ENCODE peak calls at places on chromosome 21, in seven cellular contexts. One of them, this sample, is unnamed.

GRCh38 chr21:37367758-37368535 is 1.4 kb downstream of the DYRK1A start:
- DNase-seq in gastrocnemius medialis: peak; percentile 45
- DNase-seq in right lobe of liver: peak; percentile 73
- DNase-seq in CD4-positive, CD25-positive, alpha-beta regulatory T cell: peak; percentile 16
- DNase-seq in adipocyte: peak; percentile 69
- DNase-seq in naive thymus-derived CD4-positive, alpha-beta T cell: peak; percentile 59
- DNase-seq in right cardiac atrium: peak; percentile 83
- DNase-seq in this sample: peak; percentile 60

GRCh38 chr21:18832081-18832670 is 428.6 kb upstream of the TMPRSS15 start:
- DNase-seq in CD4-positive, CD25-positive, alpha-beta regulatory T cell: no peak
- DNase-seq in right cardiac atrium: no peak
- DNase-seq in right lobe of liver: no peak
- DNase-seq in naive thymus-derived CD4-positive, alpha-beta T cell: no peak
- DNase-seq in adipocyte: no peak
- DNase-seq in gastrocnemius medialis: no peak
- DNase-seq in this sample: no peak

GRCh38 chr21:17105972-17106371 is 406.9 kb upstream of the CXADR start:
- DNase-seq in naive thymus-derived CD4-positive, alpha-beta T cell: no peak
- DNase-seq in gastrocnemius medialis: no peak
- DNase-seq in adipocyte: peak; percentile 38
- DNase-seq in right cardiac atrium: no peak
- DNase-seq in CD4-positive, CD25-positive, alpha-beta regulatory T cell: no peak
- DNase-seq in right lobe of liver: no peak
- DNase-seq in this sample: no peak

GRCh38 chr21:32807717-32808380 is 36.3 kb upstream of the PAXBP1 start:
- DNase-seq in right cardiac atrium: no peak
- DNase-seq in right lobe of liver: no peak
- DNase-seq in CD4-positive, CD25-positive, alpha-beta regulatory T cell: no peak
- DNase-seq in naive thymus-derived CD4-positive, alpha-beta T cell: no peak
- DNase-seq in gastrocnemius medialis: no peak
- DNase-seq in adipocyte: peak; percentile 41
- DNase-seq in this sample: no peak

GRCh38 chr21:17688912-17689874 is 76.5 kb upstream of the BTG3 start:
- DNase-seq in CD4-positive, CD25-positive, alpha-beta regulatory T cell: peak; percentile 25
- DNase-seq in adipocyte: peak; percentile 69
- DNase-seq in right cardiac atrium: peak; percentile 64
- DNase-seq in naive thymus-derived CD4-positive, alpha-beta T cell: peak; percentile 37
- DNase-seq in right lobe of liver: no peak
- DNase-seq in gastrocnemius medialis: no peak
- DNase-seq in this sample: peak; percentile 44

GRCh38 chr21:32256226-32256625 is 22.6 kb downstream of the MIS18A start:
- DNase-seq in adipocyte: no peak
- DNase-seq in naive thymus-derived CD4-positive, alpha-beta T cell: no peak
- DNase-seq in CD4-positive, CD25-positive, alpha-beta regulatory T cell: no peak
- DNase-seq in right lobe of liver: no peak
- DNase-seq in gastrocnemius medialis: no peak
- DNase-seq in right cardiac atrium: no peak
- DNase-seq in this sample: no peak

GRCh38 chr21:14487490-14488432 is 58.4 kb downstream of the SAMSN1 start:
- DNase-seq in CD4-positive, CD25-positive, alpha-beta regulatory T cell: no peak
- DNase-seq in adipocyte: no peak
- DNase-seq in gastrocnemius medialis: no peak
- DNase-seq in right lobe of liver: no peak
- DNase-seq in right cardiac atrium: no peak
- DNase-seq in naive thymus-derived CD4-positive, alpha-beta T cell: no peak
- DNase-seq in this sample: no peak

GRCh38 chr21:39153373-39153772 is 29.9 kb downstream of the PSMG1 start:
- DNase-seq in right cardiac atrium: no peak
- DNase-seq in right lobe of liver: no peak
- DNase-seq in gastrocnemius medialis: peak; percentile 34
- DNase-seq in naive thymus-derived CD4-positive, alpha-beta T cell: no peak
- DNase-seq in adipocyte: peak; percentile 13
- DNase-seq in CD4-positive, CD25-positive, alpha-beta regulatory T cell: no peak
- DNase-seq in this sample: no peak

GRCh38 chr21:44771896-44772525 is 29.6 kb downstream of the UBE2G2 start:
- DNase-seq in gastrocnemius medialis: no peak
- DNase-seq in right cardiac atrium: no peak
- DNase-seq in CD4-positive, CD25-positive, alpha-beta regulatory T cell: no peak
- DNase-seq in naive thymus-derived CD4-positive, alpha-beta T cell: peak; percentile 9
- DNase-seq in adipocyte: no peak
- DNase-seq in right lobe of liver: no peak
- DNase-seq in this sample: no peak

GRCh38 chr21:34126269-34126668 is 52.9 kb downstream of the MRPS6 start:
- DNase-seq in CD4-positive, CD25-positive, alpha-beta regulatory T cell: no peak
- DNase-seq in adipocyte: no peak
- DNase-seq in gastrocnemius medialis: no peak
- DNase-seq in right lobe of liver: no peak
- DNase-seq in right cardiac atrium: no peak
- DNase-seq in naive thymus-derived CD4-positive, alpha-beta T cell: no peak
- DNase-seq in this sample: no peak

GRCh38 chr21:44326272-44326647 is 12.9 kb downstream of the CFAP410 start:
- DNase-seq in adipocyte: no peak
- DNase-seq in right cardiac atrium: peak; percentile 65
- DNase-seq in CD4-positive, CD25-positive, alpha-beta regulatory T cell: no peak
- DNase-seq in naive thymus-derived CD4-positive, alpha-beta T cell: no peak
- DNase-seq in right lobe of liver: no peak
- DNase-seq in gastrocnemius medialis: no peak
- DNase-seq in this sample: no peak

GRCh38 chr21:30638686-30639085 is 3.7 kb downstream of the KRTAP20-2 start:
- DNase-seq in naive thymus-derived CD4-positive, alpha-beta T cell: no peak
- DNase-seq in right lobe of liver: no peak
- DNase-seq in adipocyte: no peak
- DNase-seq in right cardiac atrium: no peak
- DNase-seq in gastrocnemius medialis: no peak
- DNase-seq in CD4-positive, CD25-positive, alpha-beta regulatory T cell: no peak
- DNase-seq in this sample: no peak

GRCh38 chr21:38979271-38980196 is 173.8 kb downstream of the ETS2 start:
- DNase-seq in naive thymus-derived CD4-positive, alpha-beta T cell: no peak
- DNase-seq in adipocyte: no peak
- DNase-seq in gastrocnemius medialis: no peak
- DNase-seq in right lobe of liver: no peak
- DNase-seq in right cardiac atrium: no peak
- DNase-seq in CD4-positive, CD25-positive, alpha-beta regulatory T cell: no peak
- DNase-seq in this sample: no peak

GRCh38 chr21:31293986-31294385 is 50.1 kb downstream of the TIAM1 start:
- DNase-seq in adipocyte: peak; percentile 82
- DNase-seq in right cardiac atrium: no peak
- DNase-seq in gastrocnemius medialis: no peak
- DNase-seq in CD4-positive, CD25-positive, alpha-beta regulatory T cell: no peak
- DNase-seq in naive thymus-derived CD4-positive, alpha-beta T cell: peak; percentile 66
- DNase-seq in right lobe of liver: no peak
- DNase-seq in this sample: no peak

GRCh38 chr21:29717659-29718058 is 222.1 kb downstream of the GRIK1 start:
- DNase-seq in CD4-positive, CD25-positive, alpha-beta regulatory T cell: no peak
- DNase-seq in naive thymus-derived CD4-positive, alpha-beta T cell: no peak
- DNase-seq in gastrocnemius medialis: no peak
- DNase-seq in adipocyte: no peak
- DNase-seq in right cardiac atrium: no peak
- DNase-seq in right lobe of liver: no peak
- DNase-seq in this sample: no peak

GRCh38 chr21:42641311-42642218 is 11.9 kb upstream of the PDE9A start:
- DNase-seq in gastrocnemius medialis: no peak
- DNase-seq in CD4-positive, CD25-positive, alpha-beta regulatory T cell: no peak
- DNase-seq in right lobe of liver: peak; percentile 18
- DNase-seq in right cardiac atrium: no peak
- DNase-seq in adipocyte: peak; percentile 39
- DNase-seq in naive thymus-derived CD4-positive, alpha-beta T cell: no peak
- DNase-seq in this sample: no peak

GRCh38 chr21:43188712-43189151 is 19.9 kb downstream of the CRYAA start:
- DNase-seq in gastrocnemius medialis: peak; percentile 12
- DNase-seq in right lobe of liver: no peak
- DNase-seq in right cardiac atrium: peak; percentile 61
- DNase-seq in CD4-positive, CD25-positive, alpha-beta regulatory T cell: no peak
- DNase-seq in adipocyte: no peak
- DNase-seq in naive thymus-derived CD4-positive, alpha-beta T cell: no peak
- DNase-seq in this sample: no peak

GRCh38 chr21:31505975-31506374 is 153.5 kb upstream of the SOD1 start:
- DNase-seq in CD4-positive, CD25-positive, alpha-beta regulatory T cell: no peak
- DNase-seq in naive thymus-derived CD4-positive, alpha-beta T cell: no peak
- DNase-seq in adipocyte: no peak
- DNase-seq in right lobe of liver: no peak
- DNase-seq in right cardiac atrium: no peak
- DNase-seq in gastrocnemius medialis: no peak
- DNase-seq in this sample: no peak

GRCh38 chr21:44846485-44847260 is 26.8 kb downstream of the PTTG1IP start:
- DNase-seq in gastrocnemius medialis: peak; percentile 58
- DNase-seq in adipocyte: peak; percentile 19
- DNase-seq in right lobe of liver: no peak
- DNase-seq in right cardiac atrium: no peak
- DNase-seq in naive thymus-derived CD4-positive, alpha-beta T cell: no peak
- DNase-seq in CD4-positive, CD25-positive, alpha-beta regulatory T cell: no peak
- DNase-seq in this sample: no peak

GRCh38 chr21:39483917-39484316 is 32.1 kb downstream of the SH3BGR start:
- DNase-seq in right cardiac atrium: no peak
- DNase-seq in adipocyte: peak; percentile 74
- DNase-seq in CD4-positive, CD25-positive, alpha-beta regulatory T cell: no peak
- DNase-seq in right lobe of liver: no peak
- DNase-seq in gastrocnemius medialis: no peak
- DNase-seq in naive thymus-derived CD4-positive, alpha-beta T cell: no peak
- DNase-seq in this sample: no peak

GRCh38 chr21:41507521-41508414 is at the start of gene TMPRSS2:
- DNase-seq in adipocyte: no peak
- DNase-seq in right lobe of liver: peak; percentile 93
- DNase-seq in right cardiac atrium: no peak
- DNase-seq in naive thymus-derived CD4-positive, alpha-beta T cell: no peak
- DNase-seq in CD4-positive, CD25-positive, alpha-beta regulatory T cell: no peak
- DNase-seq in gastrocnemius medialis: no peak
- DNase-seq in this sample: no peak

GRCh38 chr21:32726742-32727477 is 903 bp downstream of the SYNJ1 start:
- DNase-seq in naive thymus-derived CD4-positive, alpha-beta T cell: peak; percentile 54
- DNase-seq in right cardiac atrium: no peak
- DNase-seq in right lobe of liver: no peak
- DNase-seq in adipocyte: peak; percentile 59
- DNase-seq in gastrocnemius medialis: peak; percentile 15
- DNase-seq in CD4-positive, CD25-positive, alpha-beta regulatory T cell: no peak
- DNase-seq in this sample: peak; percentile 41

GRCh38 chr21:15552914-15553491 is 176.8 kb upstream of the USP25 start:
- DNase-seq in naive thymus-derived CD4-positive, alpha-beta T cell: no peak
- DNase-seq in right lobe of liver: no peak
- DNase-seq in adipocyte: peak; percentile 53
- DNase-seq in right cardiac atrium: no peak
- DNase-seq in CD4-positive, CD25-positive, alpha-beta regulatory T cell: no peak
- DNase-seq in gastrocnemius medialis: no peak
- DNase-seq in this sample: no peak

GRCh38 chr21:42614811-42615342 is 38.5 kb upstream of the PDE9A start:
- DNase-seq in gastrocnemius medialis: no peak
- DNase-seq in right lobe of liver: peak; percentile 76
- DNase-seq in right cardiac atrium: peak; percentile 35
- DNase-seq in adipocyte: no peak
- DNase-seq in naive thymus-derived CD4-positive, alpha-beta T cell: peak; percentile 56
- DNase-seq in CD4-positive, CD25-positive, alpha-beta regulatory T cell: no peak
- DNase-seq in this sample: no peak

GRCh38 chr21:42781150-42781980 is 98.0 kb downstream of the WDR4 start:
- DNase-seq in CD4-positive, CD25-positive, alpha-beta regulatory T cell: no peak
- DNase-seq in right cardiac atrium: no peak
- DNase-seq in right lobe of liver: peak; percentile 54
- DNase-seq in gastrocnemius medialis: no peak
- DNase-seq in adipocyte: peak; percentile 24
- DNase-seq in naive thymus-derived CD4-positive, alpha-beta T cell: no peak
- DNase-seq in this sample: no peak

GRCh38 chr21:26115899-26116298 is 54.7 kb downstream of the APP start:
- DNase-seq in right cardiac atrium: no peak
- DNase-seq in CD4-positive, CD25-positive, alpha-beta regulatory T cell: no peak
- DNase-seq in adipocyte: peak; percentile 57
- DNase-seq in right lobe of liver: no peak
- DNase-seq in gastrocnemius medialis: no peak
- DNase-seq in naive thymus-derived CD4-positive, alpha-beta T cell: no peak
- DNase-seq in this sample: no peak

GRCh38 chr21:38438476-38438893 is 59.8 kb downstream of the ERG start:
- DNase-seq in right cardiac atrium: peak; percentile 88
- DNase-seq in naive thymus-derived CD4-positive, alpha-beta T cell: no peak
- DNase-seq in adipocyte: no peak
- DNase-seq in CD4-positive, CD25-positive, alpha-beta regulatory T cell: no peak
- DNase-seq in right lobe of liver: no peak
- DNase-seq in gastrocnemius medialis: no peak
- DNase-seq in this sample: peak; percentile 71

GRCh38 chr21:38938343-38938742 is 132.6 kb downstream of the ETS2 start:
- DNase-seq in naive thymus-derived CD4-positive, alpha-beta T cell: no peak
- DNase-seq in right lobe of liver: no peak
- DNase-seq in adipocyte: no peak
- DNase-seq in gastrocnemius medialis: no peak
- DNase-seq in right cardiac atrium: no peak
- DNase-seq in CD4-positive, CD25-positive, alpha-beta regulatory T cell: no peak
- DNase-seq in this sample: no peak

GRCh38 chr21:36096398-36097290 is 26.8 kb downstream of the CBR1 start:
- DNase-seq in gastrocnemius medialis: no peak
- DNase-seq in adipocyte: no peak
- DNase-seq in CD4-positive, CD25-positive, alpha-beta regulatory T cell: no peak
- DNase-seq in naive thymus-derived CD4-positive, alpha-beta T cell: no peak
- DNase-seq in right lobe of liver: no peak
- DNase-seq in right cardiac atrium: no peak
- DNase-seq in this sample: no peak
- H3K9me3 ChIP-seq in gastrocnemius medialis: no peaks in the 10 kb centered on the region
- H3K9me3 ChIP-seq in adipocyte: peaks cover 8% of the 10 kb centered on the region
- H3K9me3 ChIP-seq in CD4-positive, CD25-positive, alpha-beta regulatory T cell: peaks cover 17% of the 10 kb centered on the region
- H3K9me3 ChIP-seq in naive thymus-derived CD4-positive, alpha-beta T cell: no peaks in the 10 kb centered on the region
- H3K9me3 ChIP-seq in right lobe of liver: no peaks in the 10 kb centered on the region
- H3K9me3 ChIP-seq in right cardiac atrium: no peaks in the 10 kb centered on the region
- H3K9me3 ChIP-seq in this sample: no peaks in the 10 kb centered on the region

GRCh38 chr21:20404915-20405314 is 593.3 kb upstream of the NCAM2 start:
- DNase-seq in gastrocnemius medialis: no peak
- DNase-seq in CD4-positive, CD25-positive, alpha-beta regulatory T cell: no peak
- DNase-seq in naive thymus-derived CD4-positive, alpha-beta T cell: no peak
- DNase-seq in adipocyte: no peak
- DNase-seq in right cardiac atrium: no peak
- DNase-seq in right lobe of liver: no peak
- DNase-seq in this sample: no peak
- H3K9me3 ChIP-seq in gastrocnemius medialis: no peaks in the 10 kb centered on the region
- H3K9me3 ChIP-seq in CD4-positive, CD25-positive, alpha-beta regulatory T cell: no peaks in the 10 kb centered on the region
- H3K9me3 ChIP-seq in naive thymus-derived CD4-positive, alpha-beta T cell: no peaks in the 10 kb centered on the region
- H3K9me3 ChIP-seq in adipocyte: no peaks in the 10 kb centered on the region
- H3K9me3 ChIP-seq in right cardiac atrium: no peaks in the 10 kb centered on the region
- H3K9me3 ChIP-seq in right lobe of liver: no peaks in the 10 kb centered on the region
- H3K9me3 ChIP-seq in this sample: no peaks in the 10 kb centered on the region

GRCh38 chr21:25115021-25115420 is 492.3 kb downstream of the MRPL39 start:
- DNase-seq in CD4-positive, CD25-positive, alpha-beta regulatory T cell: no peak
- DNase-seq in right lobe of liver: no peak
- DNase-seq in gastrocnemius medialis: no peak
- DNase-seq in right cardiac atrium: no peak
- DNase-seq in adipocyte: no peak
- DNase-seq in naive thymus-derived CD4-positive, alpha-beta T cell: no peak
- DNase-seq in this sample: no peak
- H3K9me3 ChIP-seq in CD4-positive, CD25-positive, alpha-beta regulatory T cell: no peaks in the 10 kb centered on the region
- H3K9me3 ChIP-seq in right lobe of liver: no peaks in the 10 kb centered on the region
- H3K9me3 ChIP-seq in gastrocnemius medialis: no peaks in the 10 kb centered on the region
- H3K9me3 ChIP-seq in right cardiac atrium: no peaks in the 10 kb centered on the region
- H3K9me3 ChIP-seq in adipocyte: no peaks in the 10 kb centered on the region
- H3K9me3 ChIP-seq in naive thymus-derived CD4-positive, alpha-beta T cell: no peaks in the 10 kb centered on the region
- H3K9me3 ChIP-seq in this sample: no peaks in the 10 kb centered on the region

GRCh38 chr21:20971296-20971921 is 26.8 kb upstream of the NCAM2 start:
- DNase-seq in naive thymus-derived CD4-positive, alpha-beta T cell: no peak
- DNase-seq in gastrocnemius medialis: no peak
- DNase-seq in right lobe of liver: no peak
- DNase-seq in CD4-positive, CD25-positive, alpha-beta regulatory T cell: no peak
- DNase-seq in right cardiac atrium: peak; percentile 33
- DNase-seq in adipocyte: peak; percentile 75
- DNase-seq in this sample: no peak

GRCh38 chr21:20970691-20971090 is 27.5 kb upstream of the NCAM2 start:
- DNase-seq in CD4-positive, CD25-positive, alpha-beta regulatory T cell: no peak
- DNase-seq in gastrocnemius medialis: no peak
- DNase-seq in naive thymus-derived CD4-positive, alpha-beta T cell: no peak
- DNase-seq in right cardiac atrium: no peak
- DNase-seq in right lobe of liver: no peak
- DNase-seq in adipocyte: no peak
- DNase-seq in this sample: no peak

GRCh38 chr21:20968391-20968790 is 29.8 kb upstream of the NCAM2 start:
- DNase-seq in CD4-positive, CD25-positive, alpha-beta regulatory T cell: no peak
- DNase-seq in naive thymus-derived CD4-positive, alpha-beta T cell: no peak
- DNase-seq in adipocyte: peak; percentile 1
- DNase-seq in right lobe of liver: no peak
- DNase-seq in gastrocnemius medialis: no peak
- DNase-seq in right cardiac atrium: no peak
- DNase-seq in this sample: no peak
- H3K9me3 ChIP-seq in CD4-positive, CD25-positive, alpha-beta regulatory T cell: no peaks in the 10 kb centered on the region
- H3K9me3 ChIP-seq in naive thymus-derived CD4-positive, alpha-beta T cell: no peaks in the 10 kb centered on the region
- H3K9me3 ChIP-seq in adipocyte: no peaks in the 10 kb centered on the region
- H3K9me3 ChIP-seq in right lobe of liver: no peaks in the 10 kb centered on the region
- H3K9me3 ChIP-seq in gastrocnemius medialis: no peaks in the 10 kb centered on the region
- H3K9me3 ChIP-seq in right cardiac atrium: no peaks in the 10 kb centered on the region
- H3K9me3 ChIP-seq in this sample: no peaks in the 10 kb centered on the region

This sample was measured in heart right ventricle.